ENCODE peak calls at places on chromosomes 4 and X, in four cellular contexts. N is A549, V is neuronal stem cell, C is HepG2. A is an unnamed sample.
A peak's percentile ranks its signal among the peaks of the same experiment; 100 is the strongest.

GRCh38 chrX:25021132-25021498 is 5.3 kb upstream of the ARX start:
- DNase-seq in C (no peak), N (no peak), V (no peak), A (no peak)

GRCh38 chr4:145719752-145720624 is 40.0 kb downstream of the C4orf51 start:
- DNase-seq in N (no peak), V (no peak), C (no peak), A (no peak)

GRCh38 chrX:110428144-110428543 is 69.5 kb downstream of the RTL9 start:
- DNase-seq in V (no peak), C (no peak), N (no peak), A (no peak)

GRCh38 chrX:29948653-29949052 is 266.7 kb upstream of the MAGEB2 start:
- DNase-seq in C (no peak), V (no peak), N (no peak), A (no peak)

GRCh38 chrX:134782796-134783195 is 124.5 kb upstream of the PLAC1 start:
- DNase-seq in V (no peak), N (peak; percentile 35), C (no peak), A (peak; percentile 57)

GRCh38 chrX:12052109-12052508 is 86.2 kb upstream of the FRMPD4 start:
- DNase-seq in C (no peak), N (no peak), V (no peak), A (no peak)

GRCh38 chr4:1249148-1249730 is 309 bp upstream of the CTBP1 start:
- DNase-seq in N (peak; percentile 88), C (peak; percentile 56), V (peak; percentile 80), A (peak; percentile 95)

GRCh38 chrX:104428231-104428630 is 137.8 kb upstream of the IL1RAPL2 start:
- DNase-seq in N (no peak), C (no peak), V (no peak), A (no peak)

GRCh38 chr4:54315561-54315960 is 86.5 kb downstream of the PDGFRA start:
- DNase-seq in V (no peak), C (no peak), N (no peak), A (peak; percentile 86)

GRCh38 chrX:7108995-7109634 is 38.4 kb upstream of the STS start:
- DNase-seq in V (peak; percentile 23), N (no peak), C (no peak), A (peak; percentile 83)

GRCh38 chr4:39635023-39635422 is 3.6 kb downstream of the SMIM14 start:
- DNase-seq in C (no peak), N (no peak), V (no peak), A (no peak)

GRCh38 chr4:80141543-80141942 is 55.8 kb upstream of the PRDM8 start:
- DNase-seq in V (no peak), N (no peak), C (no peak), A (no peak)

GRCh38 chr4:74317616-74318256 is 9.5 kb downstream of the EPGN start:
- DNase-seq in V (no peak), C (no peak), N (no peak), A (no peak)

GRCh38 chr4:181909368-181909767 is 333.8 kb upstream of the TENM3 start:
- DNase-seq in V (no peak), N (no peak), C (no peak), A (no peak)

GRCh38 chr4:1075809-1076524 is 37.4 kb downstream of the RNF212 start:
- DNase-seq in V (no peak), N (no peak), C (no peak), A (no peak)

GRCh38 chrX:341541-342101 is 23.0 kb upstream of the GTPBP6 start:
- DNase-seq in N (no peak), V (no peak), C (no peak), A (no peak)

GRCh38 chrX:124215786-124216185 is 116.7 kb upstream of the TEX13D start:
- DNase-seq in C (no peak), V (no peak), N (no peak), A (no peak)

GRCh38 chrX:14997271-14997670 is 124.0 kb downstream of the MOSPD2 start:
- DNase-seq in N (no peak), C (no peak), V (no peak), A (no peak)

GRCh38 chr4:44493924-44494323 is 45.3 kb upstream of the KCTD8 start:
- DNase-seq in N (peak; percentile 17), V (peak; percentile 14), C (peak; percentile 20), A (peak; percentile 63)

GRCh38 chr4:14022428-14022827 is 394.9 kb upstream of the BOD1L1 start:
- DNase-seq in V (no peak), C (no peak), N (peak; percentile 5), A (no peak)

GRCh38 chr4:26015133-26015651 is 101.2 kb downstream of the SMIM20 start:
- DNase-seq in V (no peak), C (no peak), N (no peak), A (no peak)
- H3K27ac ChIP-seq in V (no peak overlapping the region), C (no peak overlapping the region), N (no peak overlapping the region), A (no peak overlapping the region)

GRCh38 chr4:38023347-38024202 is 63.4 kb downstream of the PTTG2 start:
- DNase-seq in C (no peak), N (no peak), V (no peak), A (no peak)
- H3K27ac ChIP-seq in C (no peak overlapping the region), N (no peak overlapping the region), V (no peak overlapping the region), A (no peak overlapping the region)

GRCh38 chr4:25865586-25865985 is 2.8 kb upstream of the SEL1L3 start:
- DNase-seq in V (no peak), N (peak; percentile 51), C (no peak), A (peak; percentile 66)
- H3K27ac ChIP-seq in V (no peak overlapping the region), N (peak overlapping the region; percentile 51), C (no peak overlapping the region), A (peak overlapping the region; percentile 81)

DNA sequence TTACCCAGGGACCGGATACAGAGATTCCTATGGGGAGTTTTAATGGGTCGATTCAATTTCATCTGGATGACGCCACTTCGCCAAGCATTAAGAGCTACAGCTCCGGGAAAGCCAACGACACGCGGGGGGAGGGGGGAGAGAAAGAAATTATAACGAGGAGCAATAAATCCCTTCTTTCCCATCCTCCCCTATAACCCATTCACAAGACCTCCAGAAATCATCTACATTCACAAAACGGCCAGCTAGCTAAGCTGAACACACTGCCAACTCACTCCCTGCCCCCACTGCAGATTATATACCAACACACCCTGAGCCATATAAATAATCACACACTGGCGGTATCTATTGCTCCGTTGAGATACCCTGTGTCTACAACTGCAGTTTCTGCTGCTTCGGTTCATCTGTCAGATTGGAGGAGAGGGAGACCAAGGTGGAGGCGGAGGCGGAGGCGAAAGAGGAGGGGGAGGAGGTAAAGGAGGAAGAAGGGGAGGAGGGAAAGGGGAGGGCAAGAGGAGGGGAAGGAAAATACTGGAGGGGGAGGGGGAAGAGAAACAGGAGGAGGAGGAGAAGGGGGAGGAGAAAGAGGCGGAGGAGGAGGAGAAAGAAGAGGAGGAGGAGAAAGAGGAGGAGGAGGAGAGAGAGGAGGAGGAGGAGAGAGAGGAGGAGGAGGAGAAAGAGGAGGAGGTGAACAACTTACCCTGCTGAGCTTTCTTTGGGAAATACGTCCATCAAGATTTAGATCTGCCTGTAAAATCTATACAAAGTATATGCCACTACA is 113.9 kb upstream of the VAMP7 start:
- DNase-seq in V (peak; percentile 54), N (peak; percentile 84), C (no peak), A (no peak)
- H3K27ac ChIP-seq in V (no peak overlapping the region), N (peak overlapping the region; percentile 33), C (no peak overlapping the region), A (no peak overlapping the region)

GRCh38 chrX:117325706-117326105 is 790.9 kb downstream of the KLHL13 start:
- DNase-seq in C (no peak), N (no peak), V (no peak), A (no peak)

DNA sequence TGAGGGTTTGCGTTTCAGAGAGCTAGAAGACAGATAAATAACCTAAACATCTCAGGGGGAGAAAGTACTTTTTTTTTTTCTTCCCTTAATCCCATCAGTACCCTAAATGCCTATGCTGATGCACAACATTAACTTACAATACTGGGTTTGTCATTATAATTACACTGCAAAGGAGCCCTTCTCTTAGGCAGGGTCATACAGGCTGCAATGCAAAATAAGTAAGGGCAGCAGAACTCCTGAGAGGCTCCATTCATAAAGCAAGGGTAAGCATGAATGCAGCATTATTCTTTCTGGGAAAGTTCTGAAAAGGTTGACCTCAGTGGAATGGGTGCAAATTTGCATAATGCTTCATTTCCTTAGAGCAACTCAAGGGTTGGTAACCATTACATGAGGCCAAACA is 789.3 kb downstream of the KLHL13 start:
- DNase-seq in V (no peak), N (no peak), C (no peak), A (no peak)
- H3K27ac ChIP-seq in V (no peak overlapping the region), N (no peak overlapping the region), C (no peak overlapping the region), A (no peak overlapping the region)

DNA sequence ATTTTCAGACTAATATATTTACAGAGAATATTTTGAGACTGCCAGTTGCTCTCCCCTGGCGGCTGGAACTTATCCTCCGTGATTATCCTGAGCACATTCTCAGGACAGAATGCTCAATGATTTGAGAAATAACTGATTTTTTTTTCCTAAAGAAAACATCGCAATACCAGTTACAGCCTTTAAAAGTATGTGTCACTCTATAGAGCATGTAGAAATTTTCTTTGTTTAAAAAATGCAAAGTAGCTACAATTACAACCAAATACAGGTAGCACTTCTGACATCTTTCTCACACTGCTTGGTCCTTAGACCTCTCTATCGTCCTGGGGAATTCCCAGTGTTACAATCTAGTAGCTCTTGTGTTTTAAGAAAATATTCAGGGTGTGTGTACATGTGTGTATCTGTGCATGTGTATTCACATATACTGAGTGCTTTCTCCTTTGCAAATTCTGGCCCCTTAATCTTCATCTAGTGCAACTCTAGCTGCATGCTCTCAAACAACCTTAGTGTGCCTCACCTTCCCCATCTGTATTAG is 13.8 kb downstream of the APBB2 start:
- DNase-seq in C (no peak), N (no peak), V (no peak), A (no peak)
- H3K27ac ChIP-seq in C (no peak overlapping the region), N (no peak overlapping the region), V (no peak overlapping the region), A (no peak overlapping the region)

DNA sequence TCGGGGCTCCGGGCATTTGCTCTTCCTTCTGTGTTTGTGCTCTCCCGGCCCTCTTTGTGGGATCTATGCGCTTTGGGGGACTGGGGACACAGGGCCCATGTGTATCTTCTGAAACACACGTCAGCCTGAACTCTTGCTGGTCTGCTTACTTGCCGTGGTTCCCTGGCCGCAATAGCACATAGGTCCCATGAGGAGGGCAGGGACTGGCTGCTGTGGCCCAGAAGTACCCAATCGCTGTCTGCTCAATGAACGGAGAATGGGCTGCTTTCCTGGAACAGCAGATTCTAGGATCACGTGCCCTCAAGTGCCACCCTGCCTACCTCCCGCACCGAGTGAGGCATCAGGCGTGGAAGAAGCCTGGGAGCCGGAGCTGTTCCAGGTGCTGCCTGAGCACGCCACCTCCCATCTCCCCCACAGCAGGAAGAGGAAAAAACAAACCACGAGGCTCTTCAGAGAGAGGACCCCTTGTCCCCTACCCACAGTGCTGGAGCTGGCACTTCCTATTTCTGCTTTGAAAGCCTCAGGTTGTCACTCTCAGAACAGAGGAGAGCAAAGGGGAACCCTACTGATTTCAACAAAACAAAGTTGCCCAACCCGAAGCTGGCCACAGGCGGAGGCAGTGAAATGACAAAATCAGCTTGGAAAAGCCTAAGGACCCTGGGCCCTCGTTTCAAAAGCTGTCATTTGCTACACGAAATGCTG is 3.8 kb downstream of the G6PD start:
- DNase-seq in N (peak; percentile 95), C (peak; percentile 42), V (no peak), A (no peak)
- H3K27ac ChIP-seq in N (peak overlapping the region; percentile 100), C (peak overlapping the region; percentile 100), V (no peak overlapping the region), A (no peak overlapping the region)